ENCODE peak calls at places on chromosomes 7 and 10, in six cellular contexts. I is SK-N-SH; Q is retinal pigment epithelial cell; M is naive thymus-derived CD8-positive, alpha-beta T cell; S is sigmoid colon; K is GM13976. J is an unnamed sample.

GRCh38 chr7:98205162-98205845 is 5.9 kb upstream of the BHLHA15 start:
- DNase-seq in S (no peak), I (no peak), K (no peak), Q (no peak), M (no peak), J (no peak)

GRCh38 chr10:80070068-80070467 is 8.4 kb upstream of the TMEM254 start:
- DNase-seq in Q (no peak), I (no peak), S (no peak), M (no peak), K (no peak), J (no peak)

GRCh38 chr10:131088619-131089018 is 222.9 kb downstream of the TCERG1L start:
- DNase-seq in K (no peak), Q (no peak), M (no peak), S (peak), I (no peak), J (no peak)

GRCh38 chr10:126525326-126525725 is 137.0 kb upstream of the ADAM12 start:
- DNase-seq in I (no peak), M (no peak), K (no peak), Q (no peak), S (no peak), J (no peak)

GRCh38 chr10:60139798-60140566 is 233.6 kb upstream of the CCDC6 start:
- DNase-seq in Q (no peak), K (no peak), M (no peak), I (no peak), S (no peak), J (no peak)

GRCh38 chr10:126331101-126331500 is 57.2 kb downstream of the ADAM12 start:
- DNase-seq in M (no peak), Q (no peak), S (no peak), I (no peak), K (no peak), J (no peak)

GRCh38 chr10:52818019-52818418 is 45.4 kb upstream of the MBL2 start:
- DNase-seq in I (peak), Q (peak), M (no peak), S (no peak), K (peak), J (peak)

GRCh38 chr7:127514499-127514898 is 70.9 kb downstream of the GCC1 start:
- DNase-seq in S (no peak), M (peak), K (peak), I (peak), Q (peak), J (peak)

GRCh38 chr7:132145466-132145865 is 430.8 kb downstream of the PLXNA4 start:
- DNase-seq in M (no peak), S (no peak), K (no peak), Q (peak), I (no peak), J (no peak)

GRCh38 chr10:121732676-121733445 is 134.6 kb upstream of the FGFR2 start:
- DNase-seq in Q (no peak), K (no peak), S (no peak), I (no peak), M (no peak), J (no peak)

GRCh38 chr7:151540146-151540545 is 20.5 kb upstream of the RHEB start:
- DNase-seq in I (no peak), K (no peak), S (no peak), Q (no peak), M (no peak), J (no peak)

GRCh38 chr10:20743935-20744334 is 153.2 kb downstream of the NEBL start:
- DNase-seq in M (no peak), I (no peak), K (no peak), Q (no peak), S (no peak), J (no peak)

GRCh38 chr7:91264924-91265681 is 870 bp downstream of the FZD1 start:
- DNase-seq in K (peak), M (no peak), S (peak), I (peak), Q (no peak), J (peak)

GRCh38 chr10:86586516-86586915 is 64.9 kb upstream of the WAPL start:
- DNase-seq in K (no peak), Q (no peak), I (no peak), S (no peak), M (no peak), J (no peak)

GRCh38 chr7:157139142-157140117 is 704 bp downstream of the UBE3C start:
- DNase-seq in K (no peak), I (no peak), Q (no peak), M (peak), S (peak), J (peak)

GRCh38 chr10:101536800-101537199 is 51.3 kb downstream of the POLL start:
- DNase-seq in Q (no peak), M (no peak), I (peak), S (no peak), K (peak), J (no peak)

GRCh38 chr7:23928391-23928790 is 218.4 kb downstream of the STK31 start:
- DNase-seq in K (no peak), I (peak), Q (no peak), S (no peak), M (no peak), J (no peak)

GRCh38 chr7:152459724-152460251 is 24.0 kb upstream of the KMT2C start:
- DNase-seq in I (peak), K (no peak), S (no peak), M (no peak), Q (no peak), J (no peak)

GRCh38 chr7:2504818-2505375 is 14.7 kb upstream of the LFNG start:
- DNase-seq in Q (no peak), K (no peak), I (no peak), S (no peak), M (no peak), J (no peak)

GRCh38 chr7:122532406-122533269 is 166.3 kb downstream of the RNF133 start:
- DNase-seq in I (peak), Q (no peak), S (no peak), K (peak), M (no peak), J (no peak)

GRCh38 chr7:1103009-1103788 is 15.3 kb downstream of the GPER1 start:
- DNase-seq in S (no peak), I (no peak), M (no peak), Q (no peak), K (peak), J (no peak)

GRCh38 chr7:157676456-157677255 is 339.9 kb downstream of the DNAJB6 start:
- DNase-seq in Q (no peak), K (no peak), M (no peak), S (peak), I (no peak), J (no peak)

GRCh38 chr10:52741851-52742250 is 30.7 kb downstream of the MBL2 start:
- DNase-seq in Q (no peak), S (no peak), K (no peak), M (no peak), I (no peak), J (no peak)

J was measured in HuH-7.5.